ENCODE peak calls at places on chromosome 17, in nine cellular contexts. C is heart right ventricle, U is fibroblast of pulmonary artery, W is cardiac fibroblast, H is HFF-Myc, O is colonic mucosa, M is lower leg skin, P is esophagus squamous epithelium, F is AG04450. Y is an unnamed sample.

GRCh38 chr17:16085066-16085699 is 85.6 kb downstream of the TTC19 start:
- DNase-seq in C (no peak), U (peak), W (peak), H (peak), O (no peak), M (no peak), P (no peak), F (peak), Y (no peak)

GRCh38 chr17:61412860-61413653 is 13.4 kb downstream of the TBX2 start:
- DNase-seq in C (no peak), U (no peak), W (no peak), H (no peak), O (peak), M (peak), P (no peak), F (no peak), Y (no peak)

GRCh38 chr17:8946476-8946875 is 19.0 kb downstream of the PIK3R5 start:
- DNase-seq in C (no peak), U (no peak), W (no peak), H (no peak), O (no peak), M (no peak), P (no peak), F (no peak), Y (no peak)

GRCh38 chr17:48261297-48261880 is 153.8 kb downstream of the SNX11 start:
- DNase-seq in C (no peak), U (no peak), W (no peak), H (no peak), O (peak), M (no peak), P (no peak), F (no peak), Y (no peak)

GRCh38 chr17:20008242-20009051 is 712 bp upstream of the SPECC1 start:
- DNase-seq in C (peak), U (peak), W (no peak), H (no peak), O (peak), M (no peak), P (no peak), F (no peak), Y (no peak)

GRCh38 chr17:82048571-82048971 is 3.0 kb downstream of the RFNG start:
- DNase-seq in C (peak), U (no peak), W (no peak), H (no peak), O (no peak), M (no peak), P (no peak), F (no peak), Y (no peak)

GRCh38 chr17:48520631-48521045 is 10.2 kb downstream of the HOXB1 start:
- DNase-seq in C (no peak), U (no peak), W (no peak), H (no peak), O (no peak), M (no peak), P (no peak), F (no peak), Y (no peak)

GRCh38 chr17:78374189-78374588 is 4.3 kb upstream of the PGS1 start:
- DNase-seq in C (no peak), U (no peak), W (no peak), H (no peak), O (no peak), M (no peak), P (no peak), F (no peak), Y (no peak)

GRCh38 chr17:65564793-65565192 is 3.3 kb upstream of the AXIN2 start:
- DNase-seq in C (no peak), U (peak), W (peak), H (no peak), O (no peak), M (no peak), P (no peak), F (no peak), Y (no peak)

GRCh38 chr17:76567634-76568432 is 17.8 kb downstream of the ST6GALNAC2 start:
- DNase-seq in C (no peak), U (no peak), W (no peak), H (no peak), O (no peak), M (no peak), P (no peak), F (no peak), Y (no peak)

GRCh38 chr17:170130-170654 is 11.3 kb downstream of the DOC2B start:
- DNase-seq in C (no peak), U (no peak), W (no peak), H (no peak), O (no peak), M (no peak), P (no peak), F (no peak), Y (no peak)

GRCh38 chr17:10757067-10757466 is 27.2 kb upstream of the TMEM220 start:
- DNase-seq in C (no peak), U (no peak), W (no peak), H (no peak), O (no peak), M (no peak), P (no peak), F (no peak), Y (no peak)

GRCh38 chr17:64003526-64004121 is 5.5 kb downstream of the PRR29 start:
- DNase-seq in C (no peak), U (no peak), W (no peak), H (no peak), O (peak), M (peak), P (no peak), F (no peak), Y (no peak)

GRCh38 chr17:83155128-83156081 is 76.0 kb downstream of the METRNL start:
- DNase-seq in C (no peak), U (peak), W (peak), H (peak), O (no peak), M (peak), P (no peak), F (no peak), Y (no peak)

GRCh38 chr17:82235775-82236141 is 6.9 kb downstream of the SLC16A3 start:
- DNase-seq in C (peak), U (no peak), W (no peak), H (no peak), O (peak), M (peak), P (no peak), F (no peak), Y (no peak)

GRCh38 chr17:76726766-76727718 is at the start of gene METTL23:
- DNase-seq in C (peak), U (peak), W (peak), H (no peak), O (peak), M (peak), P (no peak), F (no peak), Y (no peak)

GRCh38 chr17:73192219-73192893 is 499 bp upstream of the COG1 start:
- DNase-seq in C (peak), U (peak), W (peak), H (no peak), O (peak), M (peak), P (no peak), F (peak), Y (peak)

GRCh38 chr17:50181155-50181554 is 15.3 kb downstream of the SGCA start:
- DNase-seq in C (no peak), U (no peak), W (no peak), H (no peak), O (no peak), M (no peak), P (no peak), F (no peak), Y (no peak)

GRCh38 chr17:82232876-82233785 is 4.3 kb downstream of the SLC16A3 start:
- DNase-seq in C (peak), U (no peak), W (no peak), H (no peak), O (no peak), M (no peak), P (no peak), F (no peak), Y (peak)

GRCh38 chr17:77829871-77830799 is 128.4 kb upstream of the TNRC6C start:
- DNase-seq in C (peak), U (peak), W (peak), H (no peak), O (no peak), M (no peak), P (no peak), F (peak), Y (no peak)

GRCh38 chr17:69809331-69809730 is 265.7 kb upstream of the KCNJ16 start:
- DNase-seq in C (no peak), U (no peak), W (no peak), H (no peak), O (no peak), M (no peak), P (no peak), F (no peak), Y (no peak)

GRCh38 chr17:82018152-82019041 is 4.3 kb downstream of the CENPX start:
- DNase-seq in C (no peak), U (no peak), W (no peak), H (no peak), O (no peak), M (no peak), P (no peak), F (no peak), Y (no peak)

GRCh38 chr17:73539176-73539575 is 105.1 kb downstream of the SDK2 start:
- DNase-seq in C (no peak), U (no peak), W (no peak), H (no peak), O (no peak), M (no peak), P (no peak), F (no peak), Y (no peak)

GRCh38 chr17:77449908-77450741 is 309.4 kb downstream of the SEC14L1 start:
- DNase-seq in C (peak), U (peak), W (peak), H (no peak), O (peak), M (no peak), P (no peak), F (no peak), Y (no peak)

GRCh38 chr17:17710728-17711541 is 29.7 kb downstream of the RAI1 start:
- DNase-seq in C (no peak), U (peak), W (peak), H (peak), O (peak), M (no peak), P (no peak), F (peak), Y (no peak)

GRCh38 chr17:74566132-74566753 is 1.1 kb downstream of the CD300H start:
- DNase-seq in C (no peak), U (peak), W (peak), H (no peak), O (peak), M (no peak), P (no peak), F (no peak), Y (peak)

GRCh38 chr17:38585805-38586529 is 19.8 kb downstream of the SRCIN1 start:
- DNase-seq in C (no peak), U (no peak), W (no peak), H (no peak), O (no peak), M (no peak), P (no peak), F (no peak), Y (no peak)

GRCh38 chr17:78124081-78124835 is 4.3 kb downstream of the TMC6 start:
- DNase-seq in C (peak), U (no peak), W (no peak), H (no peak), O (no peak), M (no peak), P (no peak), F (no peak), Y (no peak)

GRCh38 chr17:48814504-48814903 is 2.5 kb downstream of the TTLL6 start:
- DNase-seq in C (no peak), U (peak), W (peak), H (no peak), O (peak), M (no peak), P (no peak), F (no peak), Y (no peak)

GRCh38 chr17:78723957-78724356 is 58.1 kb downstream of the CYTH1 start:
- DNase-seq in C (no peak), U (no peak), W (no peak), H (no peak), O (no peak), M (peak), P (no peak), F (no peak), Y (no peak)

GRCh38 chr17:36153887-36154576 is 22.4 kb downstream of the TBC1D3B start:
- DNase-seq in C (no peak), U (no peak), W (no peak), H (no peak), O (no peak), M (peak), P (no peak), F (no peak), Y (no peak)

GRCh38 chr17:76937238-76937637 is 69.0 kb downstream of the MGAT5B start:
- DNase-seq in C (no peak), U (no peak), W (no peak), H (no peak), O (no peak), M (no peak), P (no peak), F (no peak), Y (no peak)

GRCh38 chr17:43219001-43219400 is 7.3 kb downstream of the TMEM106A start:
- DNase-seq in C (no peak), U (no peak), W (no peak), H (no peak), O (no peak), M (peak), P (no peak), F (no peak), Y (no peak)

GRCh38 chr17:73936908-73937627 is 266.4 kb upstream of the RPL38 start:
- DNase-seq in C (no peak), U (no peak), W (no peak), H (no peak), O (no peak), M (no peak), P (no peak), F (no peak), Y (no peak)

GRCh38 chr17:14396542-14396941 is 95.7 kb downstream of the HS3ST3B1 start:
- DNase-seq in C (no peak), U (peak), W (peak), H (no peak), O (no peak), M (no peak), P (no peak), F (no peak), Y (no peak)

GRCh38 chr17:4796550-4796915 is 569 bp downstream of the PSMB6 start:
- DNase-seq in C (no peak), U (peak), W (peak), H (no peak), O (no peak), M (no peak), P (no peak), F (no peak), Y (no peak)

GRCh38 chr17:82678265-82678891 is 20.1 kb downstream of the RAB40B start:
- DNase-seq in C (no peak), U (no peak), W (no peak), H (no peak), O (no peak), M (no peak), P (no peak), F (no peak), Y (no peak)

GRCh38 chr17:1001640-1002411 is 4.9 kb downstream of the TIMM22 start:
- DNase-seq in C (no peak), U (peak), W (peak), H (no peak), O (peak), M (no peak), P (no peak), F (no peak), Y (no peak)

DNA sequence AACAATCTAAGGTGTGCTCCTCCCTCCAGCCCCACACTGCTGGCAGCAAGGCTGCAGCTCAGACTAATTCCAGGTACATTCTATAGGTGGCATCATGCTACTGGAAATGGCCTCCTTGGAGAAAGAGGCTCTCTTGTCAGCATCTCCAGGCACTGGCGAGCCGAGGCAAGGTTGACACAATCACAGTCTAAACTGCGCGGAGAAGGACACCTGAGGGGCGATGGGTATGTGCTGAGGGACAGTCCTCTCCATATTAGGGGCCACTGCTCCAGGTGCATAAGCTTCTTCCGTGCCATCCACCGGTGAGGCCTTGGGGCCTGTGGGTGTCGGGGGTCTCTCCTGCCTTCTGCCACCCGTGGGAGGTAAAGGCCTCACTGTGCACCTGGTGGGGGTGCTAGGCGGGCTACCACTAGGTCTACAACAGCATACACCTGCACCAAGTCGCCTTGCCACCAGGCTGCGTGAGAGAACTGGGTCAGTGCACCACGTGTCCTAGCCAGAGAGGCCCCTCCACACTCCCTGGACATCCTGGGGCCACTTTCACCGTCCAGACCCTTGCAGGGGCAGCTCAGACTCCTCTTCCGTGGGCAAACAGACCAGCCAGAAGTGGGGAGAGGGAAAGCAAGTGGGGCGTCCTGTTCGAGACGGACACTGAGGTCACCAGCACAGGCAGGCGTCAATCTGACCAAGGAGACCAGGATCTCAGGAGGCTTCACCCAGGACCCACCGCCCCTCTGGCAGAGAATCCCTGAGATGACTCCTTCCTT is 12.1 kb upstream of the CBX8 start:
- DNase-seq in C (no peak), U (peak), W (peak), H (no peak), O (peak), M (no peak), P (no peak), F (no peak), Y (no peak)
- H3K4me3 ChIP-seq in C (no peak), U (no peak), W (no peak), H (no peak), O (no peak), M (no peak), P (no peak), F (no peak), Y (no peak)

GRCh38 chr17:55543709-55544108 is 32.5 kb upstream of the SMIM36 start:
- DNase-seq in C (no peak), U (no peak), W (no peak), H (no peak), O (no peak), M (no peak), P (no peak), F (no peak), Y (no peak)

GRCh38 chr17:55546481-55546880 is 35.2 kb upstream of the SMIM36 start:
- DNase-seq in C (no peak), U (no peak), W (no peak), H (no peak), O (no peak), M (no peak), P (no peak), F (no peak), Y (no peak)

GRCh38 chr17:55547027-55547670 is 35.9 kb upstream of the SMIM36 start:
- DNase-seq in C (no peak), U (peak), W (no peak), H (no peak), O (no peak), M (no peak), P (no peak), F (no peak), Y (no peak)

GRCh38 chr17:55545765-55546164 is 34.5 kb upstream of the SMIM36 start:
- DNase-seq in C (no peak), U (no peak), W (no peak), H (no peak), O (no peak), M (no peak), P (no peak), F (no peak), Y (no peak)

DNA sequence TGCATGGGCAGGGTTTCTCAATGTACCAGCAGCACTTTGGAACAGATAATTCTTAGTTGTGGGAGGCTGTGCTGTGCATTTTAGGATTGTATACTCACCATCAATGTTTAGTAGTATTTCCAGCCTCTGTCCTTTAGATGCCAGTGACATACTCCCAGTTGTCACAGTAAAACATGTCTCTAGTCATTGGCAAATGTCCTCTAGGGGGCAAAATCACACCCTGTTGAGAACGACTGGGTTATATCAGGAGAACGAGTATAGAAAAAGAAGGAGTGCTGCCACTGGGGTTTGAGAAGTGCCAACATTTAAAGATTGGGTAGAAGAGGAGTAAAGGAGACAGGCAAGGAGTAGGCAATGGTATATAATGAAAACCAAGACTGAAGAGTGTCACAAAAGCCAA is 37.9 kb upstream of the SMIM36 start:
- DNase-seq in C (no peak), U (peak), W (no peak), H (no peak), O (no peak), M (no peak), P (no peak), F (no peak), Y (no peak)
- TF ChIP-seq CTCF in C (peak), U (peak), W (peak), H (peak), O (no peak), M (no peak), P (no peak), F (peak), Y (peak)

GRCh38 chr17:28737770-28738679 is 5.8 kb upstream of the TRAF4 start:
- DNase-seq in C (no peak), U (no peak), W (no peak), H (no peak), O (peak), M (no peak), P (no peak), F (no peak), Y (peak)
- H3K4me3 ChIP-seq in C (no peak), U (no peak), W (no peak), H (no peak), O (no peak), M (no peak), P (no peak), F (no peak), Y (peak)

GRCh38 chr17:40035162-40035559 is 19.0 kb downstream of the MED24 start:
- DNase-seq in C (no peak), U (peak), W (peak), H (no peak), O (no peak), M (no peak), P (no peak), F (no peak), Y (no peak)
- TF ChIP-seq CTCF in C (peak), U (peak), W (peak), H (peak), O (peak), M (no peak), P (peak), F (peak), Y (peak)

DNA sequence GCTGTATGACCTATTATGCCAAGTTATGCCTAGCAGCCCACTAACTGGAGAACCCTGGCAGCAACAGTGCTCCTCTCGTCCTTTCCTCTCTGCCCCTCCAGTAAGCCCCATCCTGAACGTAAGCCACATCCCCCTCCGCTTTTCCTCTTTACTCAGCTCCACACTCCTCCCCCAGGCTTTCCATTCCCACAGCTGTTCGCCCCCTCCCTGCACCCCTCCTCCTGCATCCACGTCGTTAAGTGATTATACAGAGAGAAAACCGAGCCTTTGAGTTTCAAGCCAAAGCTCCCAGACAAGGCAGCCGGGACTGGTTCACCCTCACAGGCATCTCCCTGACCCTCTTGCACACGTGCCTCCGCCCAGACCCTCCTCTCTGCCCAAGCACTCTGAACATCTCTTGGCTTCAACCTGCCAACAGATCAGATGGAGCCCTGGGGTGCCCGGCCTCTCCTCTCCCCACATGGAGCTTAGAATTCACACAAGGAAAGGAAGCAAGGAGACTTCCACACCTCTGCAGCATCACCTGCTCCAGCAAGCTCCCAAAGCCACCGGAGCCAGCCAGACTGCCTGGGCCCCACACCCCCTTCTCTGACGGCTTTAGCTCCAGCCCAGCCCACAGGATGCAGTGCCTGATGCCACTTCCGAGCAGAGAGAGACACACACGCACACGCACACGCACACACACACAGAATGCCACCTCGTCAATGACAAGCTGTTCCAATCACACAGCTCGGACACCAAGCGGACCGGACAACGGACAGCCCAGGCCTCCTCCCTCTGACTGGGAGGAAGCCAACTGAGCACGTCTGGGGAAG is 100.0 kb upstream of the CCL2 start:
- DNase-seq in C (no peak), U (no peak), W (no peak), H (no peak), O (no peak), M (no peak), P (no peak), F (no peak), Y (no peak)
- H3K4me3 ChIP-seq in C (no peak), U (no peak), W (no peak), H (no peak), O (no peak), M (no peak), P (no peak), F (no peak), Y (no peak)